ENCODE peak calls at places on chromosome 16, in five cellular contexts. P is SK-N-SH, K is GM12892, O is H1, W is GM12878. Q is an unnamed sample.

GRCh38 chr16:8611886-8612595 is 9.5 kb upstream of the METTL22 start:
- DNase-seq in P (no peak), K (no peak), O (no peak), W (no peak), Q (no peak)

GRCh38 chr16:72501739-72502653 is 330.0 kb upstream of the PMFBP1 start:
- DNase-seq in P (peak; percentile 75), K (peak; percentile 21), O (no peak), W (peak; percentile 42), Q (peak; percentile 41)

GRCh38 chr16:58451945-58452401 is 48.0 kb upstream of the NDRG4 start:
- DNase-seq in P (no peak), K (no peak), O (no peak), W (no peak), Q (no peak)

GRCh38 chr16:772959-773358 is 12.4 kb downstream of the MSLN start:
- DNase-seq in P (no peak), K (no peak), O (no peak), W (no peak), Q (no peak)

GRCh38 chr16:3574195-3574594 is 3.0 kb downstream of the NLRC3 start:
- DNase-seq in P (no peak), K (no peak), O (no peak), W (no peak), Q (no peak)

GRCh38 chr16:28292731-28293588 is 635 bp downstream of the SBK1 start:
- DNase-seq in P (peak; percentile 74), K (no peak), O (no peak), W (no peak), Q (no peak)

GRCh38 chr16:78443780-78444422 is 344.4 kb downstream of the WWOX start:
- DNase-seq in P (no peak), K (no peak), O (no peak), W (no peak), Q (no peak)

GRCh38 chr16:17304814-17305169 is 166.0 kb downstream of the XYLT1 start:
- DNase-seq in P (no peak), K (no peak), O (no peak), W (no peak), Q (no peak)

GRCh38 chr16:1706386-1707192 is 594 bp downstream of the MAPK8IP3 start:
- DNase-seq in P (peak; percentile 74), K (peak; percentile 66), O (no peak), W (no peak), Q (peak; percentile 58)

GRCh38 chr16:14077918-14078317 is 6.8 kb downstream of the MRTFB start:
- DNase-seq in P (no peak), K (no peak), O (no peak), W (no peak), Q (no peak)

GRCh38 chr16:66389256-66390175 is 23.0 kb downstream of the CDH5 start:
- DNase-seq in P (no peak), K (no peak), O (no peak), W (no peak), Q (no peak)

GRCh38 chr16:69294051-69294450 is 17.1 kb upstream of the VPS4A start:
- DNase-seq in P (no peak), K (no peak), O (no peak), W (no peak), Q (no peak)

GRCh38 chr16:8878523-8878911 is 3.6 kb upstream of the LITAFD start:
- DNase-seq in P (no peak), K (no peak), O (no peak), W (no peak), Q (no peak)

GRCh38 chr16:1613240-1613639 is 1.1 kb downstream of the CRAMP1 start:
- DNase-seq in P (no peak), K (no peak), O (no peak), W (no peak), Q (no peak)

GRCh38 chr16:63617047-63617989 is 1504.5 kb downstream of the CDH11 start:
- DNase-seq in P (peak; percentile 57), K (no peak), O (no peak), W (no peak), Q (no peak)

GRCh38 chr16:50591800-50592771 is 43.9 kb downstream of the NKD1 start:
- DNase-seq in P (peak; percentile 75), K (no peak), O (no peak), W (no peak), Q (no peak)

GRCh38 chr16:62752837-62753236 is 716.6 kb upstream of the CDH8 start:
- DNase-seq in P (no peak), K (no peak), O (no peak), W (no peak), Q (no peak)

GRCh38 chr16:7713244-7713643 is 380.6 kb downstream of the RBFOX1 start:
- DNase-seq in P (no peak), K (no peak), O (no peak), W (no peak), Q (no peak)

GRCh38 chr16:73082608-73083007 is 34.7 kb upstream of the ZFHX3 start:
- DNase-seq in P (no peak), K (no peak), O (no peak), W (no peak), Q (no peak)

GRCh38 chr16:84874004-84874435 is 54.2 kb downstream of the CRISPLD2 start:
- DNase-seq in P (peak; percentile 57), K (no peak), O (no peak), W (no peak), Q (no peak)

GRCh38 chr16:16029431-16030011 is 80.1 kb downstream of the ABCC1 start:
- DNase-seq in P (no peak), K (no peak), O (no peak), W (no peak), Q (no peak)
- TF ChIP-seq TAF1 in P (no peak), K (no peak), O (no peak), W (no peak), Q (no peak)

DNA sequence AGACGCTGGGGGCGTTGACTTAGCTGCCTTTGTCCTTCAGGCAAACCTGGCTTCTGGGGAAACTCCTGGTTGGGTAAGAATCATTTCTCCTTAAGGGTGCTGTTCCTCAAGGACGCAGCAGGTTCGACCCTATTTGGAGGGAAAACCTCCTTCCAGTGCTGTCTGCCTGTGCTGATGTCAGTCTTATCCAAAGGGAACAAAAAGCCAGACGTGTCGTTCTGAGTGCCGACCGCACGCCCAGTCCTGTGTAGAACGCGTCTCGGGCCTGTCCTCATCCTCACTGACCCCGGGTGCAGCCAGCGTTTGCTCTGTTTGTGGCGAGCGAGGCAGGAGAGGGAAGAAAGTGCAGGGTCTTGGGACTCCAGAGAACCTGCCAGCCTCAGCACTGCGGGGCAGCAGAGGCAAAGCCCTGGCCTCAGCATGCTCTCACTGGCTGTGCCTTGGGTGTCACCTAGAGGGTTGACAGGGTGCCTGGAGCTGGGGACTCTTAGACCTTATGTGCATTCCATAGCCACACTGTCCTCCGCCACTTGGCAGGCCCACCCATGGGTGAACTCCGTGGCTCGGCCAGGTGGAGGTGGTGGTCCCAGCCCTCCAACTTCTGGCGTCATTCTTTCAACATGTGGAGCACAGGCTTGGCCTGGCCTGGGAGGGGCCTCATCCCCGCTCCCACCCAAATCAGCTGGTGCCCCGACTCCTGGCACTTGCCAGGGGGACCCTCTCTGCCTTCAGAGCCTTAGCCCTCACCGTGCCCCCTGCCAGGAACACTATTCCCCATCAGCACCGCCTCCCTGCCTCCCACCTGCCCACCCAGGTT is 6.0 kb downstream of the SNN start:
- DNase-seq in P (no peak), K (no peak), O (no peak), W (no peak), Q (no peak)
- TF ChIP-seq TAF1 in P (no peak), K (no peak), O (no peak), W (no peak), Q (no peak)

DNA sequence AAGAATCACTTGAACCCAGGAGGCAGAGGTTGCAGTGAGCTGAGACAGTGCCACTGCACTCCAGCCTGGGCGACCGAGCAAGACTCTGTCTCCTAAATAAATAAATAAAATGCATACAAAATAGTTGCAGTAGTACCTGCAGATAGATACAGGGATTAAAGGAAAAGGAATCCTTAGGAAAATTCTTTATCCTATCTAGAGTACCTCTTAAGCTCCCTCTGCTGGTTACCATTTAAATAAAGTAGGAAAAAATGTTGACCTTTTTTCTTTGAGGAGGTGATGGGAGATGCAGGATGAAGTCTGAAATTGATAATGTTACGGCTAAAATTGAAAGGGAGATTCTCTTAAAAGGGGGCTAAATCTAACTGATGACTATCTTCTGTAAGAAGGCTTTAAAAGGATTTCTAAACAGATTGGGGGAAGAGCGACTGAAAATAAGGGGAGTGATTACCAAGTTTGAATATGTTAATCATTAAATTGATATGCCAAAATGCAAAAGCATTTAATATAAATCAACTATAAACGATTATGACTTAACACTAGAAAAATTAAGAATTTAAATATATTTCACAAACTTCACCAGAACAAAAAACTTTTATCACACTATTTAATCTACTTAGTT is 29.4 kb downstream of the C16orf87 start:
- DNase-seq in P (peak; percentile 44), K (no peak), O (no peak), W (no peak), Q (no peak)
- TF ChIP-seq TAF1 in P (no peak), K (no peak), O (no peak), W (no peak), Q (no peak)

GRCh38 chr16:86419518-86419917 is 90.8 kb upstream of the FOXF1 start:
- DNase-seq in P (no peak), K (no peak), O (no peak), W (no peak), Q (no peak)
- TF ChIP-seq TAF1 in P (no peak), K (no peak), O (no peak), W (no peak), Q (no peak)

DNA sequence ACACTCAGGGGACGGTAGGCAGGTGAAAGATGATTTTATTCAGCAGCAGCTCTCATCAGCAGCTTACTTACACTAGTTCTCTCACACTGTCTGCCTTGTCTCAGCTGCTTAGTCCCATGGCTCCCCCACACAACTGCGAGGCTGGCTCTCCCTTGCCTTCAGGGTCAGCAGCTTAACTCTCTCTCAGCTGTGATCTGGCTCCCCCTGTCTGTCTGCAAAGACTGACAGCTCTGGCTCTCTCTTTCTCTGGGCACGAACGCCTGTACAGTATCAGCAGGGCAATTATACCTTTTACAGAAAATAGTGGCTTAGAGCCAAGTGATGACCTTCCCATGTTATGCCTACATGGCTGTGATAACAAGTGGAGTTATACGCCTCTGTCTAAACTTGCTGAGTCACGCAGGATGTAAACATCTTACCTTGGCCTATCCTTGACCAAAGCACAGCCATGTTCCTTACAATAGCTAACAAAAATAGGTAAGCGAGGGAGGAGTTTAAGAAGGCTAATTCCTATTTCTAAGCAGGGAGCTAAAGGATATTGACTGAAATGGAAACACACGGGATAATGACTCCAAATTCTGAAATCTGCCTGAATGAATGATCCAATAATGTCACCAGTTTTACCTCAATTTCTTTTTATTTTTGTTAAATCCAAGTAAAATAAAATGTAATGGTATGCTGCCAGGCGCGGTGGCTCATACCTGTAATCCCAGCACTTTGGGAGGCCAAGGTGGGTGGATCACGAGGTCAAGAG is 1.1 kb upstream of the NDUFAB1 start:
- DNase-seq in P (peak; percentile 42), K (no peak), O (peak; percentile 33), W (no peak), Q (no peak)
- TF ChIP-seq TAF1 in P (no peak), K (no peak), O (no peak), W (no peak), Q (no peak)

GRCh38 chr16:88759245-88759975 is 25.6 kb downstream of the PIEZO1 start:
- DNase-seq in P (no peak), K (no peak), O (no peak), W (no peak), Q (no peak)
- TF ChIP-seq TAF1 in P (no peak), K (no peak), O (no peak), W (no peak), Q (no peak)

Q was measured in GM12891.